ENCODE peak calls at places on chromosome 17, in seven cellular contexts. F, N, E, D, X, U and H are unnamed samples.
A peak's percentile ranks its signal among the peaks of the same experiment; 100 is the strongest.

GRCh38 chr17:66494023-66494803 is 191.8 kb downstream of the PRKCA start:
- DNase-seq in E (no peak), U (peak; percentile 74), D (peak; percentile 89), N (peak; percentile 76), F (peak; percentile 82), X (peak; percentile 60), H (peak; percentile 67)

GRCh38 chr17:43171761-43172487 is 910 bp downstream of the NBR1 start:
- DNase-seq in F (peak; percentile 89), X (peak; percentile 87), E (no peak), N (peak; percentile 87), U (peak; percentile 75), D (peak; percentile 95), H (peak; percentile 84)

GRCh38 chr17:39777534-39778365 is 40.0 kb downstream of the GRB7 start:
- DNase-seq in U (no peak), F (no peak), D (no peak), X (no peak), E (no peak), N (no peak), H (no peak)

GRCh38 chr17:64326420-64327054 is 63.5 kb upstream of the TEX2 start:
- DNase-seq in D (peak; percentile 74), F (peak; percentile 99), E (no peak), U (no peak), X (no peak), N (no peak), H (peak; percentile 29)

GRCh38 chr17:50072925-50073324 is 17.0 kb downstream of the ITGA3 start:
- DNase-seq in F (no peak), U (no peak), E (no peak), N (peak; percentile 23), X (no peak), D (no peak), H (no peak)

GRCh38 chr17:29592850-29593545 is at the start of gene ANKRD13B:
- DNase-seq in U (no peak), E (no peak), D (no peak), X (no peak), N (peak; percentile 64), F (no peak), H (no peak)

GRCh38 chr17:57866319-57866718 is 16.5 kb upstream of the MRPS23 start:
- DNase-seq in X (no peak), N (no peak), E (no peak), U (no peak), F (no peak), D (no peak), H (no peak)

GRCh38 chr17:75756451-75757085 is 8.4 kb downstream of the GALK1 start:
- DNase-seq in E (no peak), D (no peak), F (no peak), X (no peak), U (no peak), N (no peak), H (no peak)

GRCh38 chr17:72501404-72502110 is 380.7 kb downstream of the SOX9 start:
- DNase-seq in F (no peak), N (peak; percentile 69), D (no peak), X (no peak), U (no peak), E (no peak), H (no peak)

GRCh38 chr17:7317161-7317803 is 2.1 kb upstream of the GPS2 start:
- DNase-seq in U (no peak), E (no peak), N (no peak), F (no peak), D (no peak), X (no peak), H (no peak)

GRCh38 chr17:31067699-31068184 is 27.0 kb upstream of the NF1 start:
- DNase-seq in N (peak; percentile 31), U (no peak), F (peak; percentile 79), X (peak; percentile 29), D (peak; percentile 90), E (no peak), H (peak; percentile 34)

GRCh38 chr17:2025622-2026309 is 632 bp upstream of the RTN4RL1 start:
- DNase-seq in U (peak; percentile 75), E (no peak), F (peak; percentile 61), X (no peak), D (peak; percentile 59), N (peak; percentile 82), H (peak; percentile 37)

GRCh38 chr17:38663125-38663751 is 11.5 kb downstream of the EPOP start:
- DNase-seq in X (no peak), D (peak; percentile 24), F (peak; percentile 20), N (peak; percentile 83), E (no peak), U (peak; percentile 11), H (no peak)

GRCh38 chr17:72297326-72298115 is 176.7 kb downstream of the SOX9 start:
- DNase-seq in X (no peak), E (no peak), D (peak; percentile 14), F (peak; percentile 32), U (no peak), N (peak; percentile 62), H (peak; percentile 52)

GRCh38 chr17:43316522-43317142 is 82.2 kb upstream of the ARL4D start:
- DNase-seq in N (no peak), F (no peak), E (no peak), D (peak; percentile 6), X (no peak), U (no peak), H (no peak)

GRCh38 chr17:73902416-73903181 is 258.4 kb upstream of the SDK2 start:
- DNase-seq in N (no peak), X (no peak), D (no peak), U (no peak), E (no peak), F (no peak), H (no peak)

GRCh38 chr17:64583055-64583454 is 76.3 kb downstream of the CEP95 start:
- DNase-seq in X (no peak), D (no peak), F (no peak), U (no peak), E (no peak), N (no peak), H (no peak)

GRCh38 chr17:8212312-8213180 is 2.2 kb upstream of the AURKB start:
- DNase-seq in X (no peak), E (no peak), U (no peak), D (no peak), N (no peak), F (no peak), H (no peak)

GRCh38 chr17:35299108-35299507 is 56.2 kb downstream of the SLFN5 start:
- DNase-seq in F (peak; percentile 59), X (no peak), N (no peak), U (no peak), D (no peak), E (no peak), H (no peak)

GRCh38 chr17:76469991-76470739 is 2.8 kb downstream of the AANAT start:
- DNase-seq in U (no peak), X (no peak), E (no peak), N (no peak), F (no peak), D (no peak), H (no peak)

GRCh38 chr17:46788300-46788699 is 30.2 kb downstream of the WNT3 start:
- DNase-seq in F (no peak), U (no peak), D (no peak), E (no peak), N (no peak), X (no peak), H (no peak)

GRCh38 chr17:1762906-1763829 is 1.3 kb downstream of the SERPINF1 start:
- DNase-seq in N (peak; percentile 54), E (no peak), U (peak; percentile 26), X (peak; percentile 43), D (peak; percentile 93), F (peak; percentile 84), H (peak; percentile 87)

GRCh38 chr17:76252040-76252954 is 12.0 kb upstream of the RNF157 start:
- DNase-seq in F (peak; percentile 97), U (peak; percentile 84), E (no peak), N (no peak), X (peak; percentile 80), D (peak; percentile 76), H (no peak)

GRCh38 chr17:47072881-47073280 is 93.8 kb upstream of the RPRML start:
- DNase-seq in N (peak; percentile 42), F (peak; percentile 67), U (no peak), X (no peak), E (no peak), D (no peak), H (peak; percentile 21)

GRCh38 chr17:16415031-16415924 is at the start of gene TRPV2:
- DNase-seq in U (no peak), X (no peak), E (no peak), D (no peak), N (no peak), F (no peak), H (no peak)

GRCh38 chr17:38606646-38607611 is 1.2 kb upstream of the SRCIN1 start:
- DNase-seq in U (no peak), X (no peak), D (no peak), N (no peak), E (no peak), F (no peak), H (no peak)

GRCh38 chr17:77924757-77925336 is 33.7 kb upstream of the TNRC6C start:
- DNase-seq in D (peak; percentile 94), E (no peak), F (no peak), U (no peak), X (no peak), N (peak; percentile 90), H (no peak)

GRCh38 chr17:34645636-34646035 is 66.3 kb downstream of the TMEM132E start:
- DNase-seq in F (no peak), N (peak; percentile 25), X (no peak), D (no peak), E (no peak), U (no peak), H (no peak)

GRCh38 chr17:82126479-82127314 is 28.7 kb upstream of the FASN start:
- DNase-seq in X (no peak), E (no peak), U (no peak), F (no peak), D (no peak), N (no peak), H (no peak)

GRCh38 chr17:35743911-35744328 is 9.1 kb downstream of the GAS2L2 start:
- DNase-seq in X (no peak), E (no peak), F (peak; percentile 26), N (peak; percentile 75), D (peak; percentile 51), U (no peak), H (peak; percentile 13)

GRCh38 chr17:55437165-55437605 is 15.6 kb upstream of the MMD start:
- DNase-seq in D (no peak), X (no peak), U (no peak), F (no peak), N (no peak), E (no peak), H (no peak)

GRCh38 chr17:38425744-38426143 is 2.5 kb upstream of the ARHGAP23 start:
- DNase-seq in X (no peak), F (no peak), N (peak; percentile 46), U (no peak), D (no peak), E (no peak), H (no peak)

GRCh38 chr17:44038604-44039007 is 23.8 kb upstream of the TMEM101 start:
- DNase-seq in N (no peak), E (no peak), X (no peak), U (no peak), D (no peak), F (no peak), H (no peak)

GRCh38 chr17:17139972-17140589 is 66.1 kb downstream of the PLD6 start:
- DNase-seq in U (no peak), D (no peak), F (no peak), X (no peak), E (no peak), N (peak; percentile 53), H (no peak)

GRCh38 chr17:19570497-19571151 is 37.0 kb downstream of the SLC47A1 start:
- DNase-seq in F (peak; percentile 8), X (no peak), N (no peak), U (no peak), E (no peak), D (no peak), H (no peak)

GRCh38 chr17:14298221-14298994 is 2.5 kb upstream of the HS3ST3B1 start:
- DNase-seq in D (peak; percentile 24), U (no peak), X (no peak), E (no peak), F (no peak), N (peak; percentile 35), H (no peak)